ENCODE peak calls at places on chromosome X, in five cellular contexts. J is mesenchymal stem cell, B is H9, Q is neuronal stem cell, M is H1. G is an unnamed sample.

GRCh38 chrX:13419276-13419675 is 99.4 kb upstream of the ATXN3L start:
- DNase-seq in J (no peak), B (no peak), Q (no peak), M (no peak), G (no peak)

GRCh38 chrX:139751053-139751452 is 43.1 kb upstream of the MCF2 start:
- DNase-seq in J (no peak), B (no peak), Q (no peak), M (no peak), G (no peak)

GRCh38 chrX:2261838-2262678 is 238.7 kb downstream of the DHRSX start:
- DNase-seq in J (no peak), B (no peak), Q (no peak), M (no peak), G (no peak)

GRCh38 chrX:43717161-43717560 is 61.1 kb downstream of the MAOA start:
- DNase-seq in J (no peak), B (no peak), Q (no peak), M (no peak), G (peak)

GRCh38 chrX:7372843-7373525 is 225.0 kb upstream of the PUDP start:
- DNase-seq in J (peak), B (no peak), Q (no peak), M (no peak), G (peak)

GRCh38 chrX:153342762-153343558 is 9.0 kb downstream of the ZNF275 start:
- DNase-seq in J (no peak), B (no peak), Q (no peak), M (no peak), G (no peak)

GRCh38 chrX:100647095-100647494 is 3.1 kb downstream of the SRPX2 start:
- DNase-seq in J (peak), B (no peak), Q (no peak), M (no peak), G (no peak)

GRCh38 chrX:136866337-136867095 is 14.0 kb downstream of the RBMX start:
- DNase-seq in J (no peak), B (no peak), Q (no peak), M (no peak), G (no peak)

GRCh38 chrX:69014200-69014599 is 151.1 kb downstream of the PJA1 start:
- DNase-seq in J (peak), B (no peak), Q (no peak), M (no peak), G (no peak)

GRCh38 chrX:71440401-71440800 is 74.2 kb downstream of the TAF1 start:
- DNase-seq in J (no peak), B (no peak), Q (no peak), M (no peak), G (no peak)

GRCh38 chrX:42415636-42416035 is 362.3 kb downstream of the PPP1R2C start:
- DNase-seq in J (no peak), B (no peak), Q (no peak), M (no peak), G (no peak)

GRCh38 chrX:118352566-118352965 is 6.7 kb downstream of the WDR44 start:
- DNase-seq in J (no peak), B (no peak), Q (no peak), M (no peak), G (no peak)

GRCh38 chrX:118839334-118839958 is 15.8 kb downstream of the ZCCHC12 start:
- DNase-seq in J (peak), B (peak), Q (peak), M (peak), G (no peak)

GRCh38 chrX:94662665-94663064 is 988.7 kb downstream of the FAM133A start:
- DNase-seq in J (no peak), B (no peak), Q (no peak), M (no peak), G (peak)

GRCh38 chrX:124209792-124210576 is 122.5 kb upstream of the TEX13D start:
- DNase-seq in J (no peak), B (no peak), Q (no peak), M (no peak), G (no peak)

GRCh38 chrX:134604701-134605271 is 53.5 kb downstream of the PLAC1 start:
- DNase-seq in J (peak), B (no peak), Q (no peak), M (no peak), G (no peak)

GRCh38 chrX:45669715-45670360 is 469.2 kb upstream of the DIPK2B start:
- DNase-seq in J (peak), B (no peak), Q (no peak), M (no peak), G (no peak)

GRCh38 chrX:115367455-115367854 is 77.9 kb downstream of the LUZP4 start:
- DNase-seq in J (peak), B (no peak), Q (no peak), M (no peak), G (no peak)

GRCh38 chrX:37717708-37718107 is 32.1 kb downstream of the XK start:
- DNase-seq in J (no peak), B (no peak), Q (no peak), M (no peak), G (no peak)

GRCh38 chrX:21813612-21814368 is 25.6 kb upstream of the MBTPS2 start:
- DNase-seq in J (no peak), B (no peak), Q (no peak), M (no peak), G (no peak)

GRCh38 chrX:40158036-40158706 is 60.4 kb upstream of the BCOR start:
- DNase-seq in J (peak), B (peak), Q (no peak), M (peak), G (no peak)

GRCh38 chrX:13756381-13756780 is 21.8 kb downstream of the OFD1 start:
- DNase-seq in J (no peak), B (no peak), Q (no peak), M (no peak), G (no peak)

GRCh38 chrX:98068210-98068609 is 1184.5 kb downstream of the RPA4 start:
- DNase-seq in J (no peak), B (no peak), Q (peak), M (no peak), G (no peak)

GRCh38 chrX:47843363-47843762 is 6.7 kb downstream of the ZNF81 start:
- DNase-seq in J (peak), B (no peak), Q (no peak), M (no peak), G (no peak)
- H2AK5ac ChIP-seq in J (no peak), B (no peak), Q (no peak), M (no peak), G (no peak)

GRCh38 chrX:34654939-34655338 is 2.1 kb downstream of the TMEM47 start:
- DNase-seq in J (peak), B (no peak), Q (no peak), M (no peak), G (no peak)

GRCh38 chrX:34656842-34657780 is at the start of gene TMEM47:
- DNase-seq in J (peak), B (peak), Q (peak), M (peak), G (peak)

GRCh38 chrX:34653811-34654210 is 3.3 kb downstream of the TMEM47 start:
- DNase-seq in J (peak), B (no peak), Q (peak), M (no peak), G (no peak)

GRCh38 chrX:34656467-34656841 is 631 bp downstream of the TMEM47 start:
- DNase-seq in J (peak), B (peak), Q (no peak), M (no peak), G (no peak)

DNA sequence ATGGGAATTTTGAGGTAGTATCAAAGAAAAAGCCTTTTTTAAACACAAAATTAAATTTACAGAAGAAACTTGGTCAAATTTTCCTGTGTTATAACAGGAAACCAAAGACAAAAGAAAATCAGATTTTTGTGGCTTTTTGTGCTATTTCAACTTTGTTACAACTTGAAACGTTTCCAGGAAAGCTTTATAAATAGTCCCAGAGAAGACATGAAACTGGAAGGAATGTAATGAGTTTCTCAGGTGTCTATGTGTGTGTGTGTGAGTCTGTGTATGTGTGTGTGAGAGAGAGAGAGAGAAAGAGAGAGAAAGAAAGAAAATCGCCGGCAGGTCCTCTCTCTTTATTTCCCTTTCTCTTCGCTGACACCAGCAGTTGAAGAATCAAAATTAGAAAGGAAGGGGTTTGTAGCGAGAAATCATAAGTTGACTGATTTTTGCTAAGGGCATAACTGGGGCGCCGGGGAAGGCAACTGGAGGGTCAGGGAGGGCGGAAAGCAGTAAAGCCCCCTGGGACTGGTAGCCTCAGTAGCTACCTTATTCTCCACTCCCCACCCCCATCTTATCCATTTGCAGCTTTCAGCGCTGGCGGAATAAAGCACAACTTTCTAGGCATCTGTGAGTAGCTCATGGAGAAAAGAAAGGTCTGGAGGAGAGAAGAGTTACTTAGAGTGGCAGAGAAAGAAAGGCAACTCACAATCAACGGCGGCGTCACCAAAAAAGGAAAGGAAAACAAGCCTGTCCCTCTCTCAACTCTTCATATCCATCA is 1.4 kb downstream of the TMEM47 start:
- DNase-seq in J (peak), B (no peak), Q (no peak), M (no peak), G (no peak)
- H3K27ac ChIP-seq in J (peak), B (no peak), Q (peak), M (no peak), G (no peak)

GRCh38 chrX:1185556-1185955 is 26.9 kb downstream of the CRLF2 start:
- DNase-seq in J (no peak), B (peak), Q (no peak), M (peak), G (no peak)
- H2BK12ac ChIP-seq in J (no peak), B (no peak), Q (no peak), M (no peak), G (no peak)

GRCh38 chrX:145630081-145630480 is 187.5 kb upstream of the SLITRK2 start:
- DNase-seq in J (no peak), B (no peak), Q (no peak), M (no peak), G (no peak)

GRCh38 chrX:145630806-145631435 is 186.7 kb upstream of the SLITRK2 start:
- DNase-seq in J (no peak), B (no peak), Q (no peak), M (no peak), G (no peak)

DNA sequence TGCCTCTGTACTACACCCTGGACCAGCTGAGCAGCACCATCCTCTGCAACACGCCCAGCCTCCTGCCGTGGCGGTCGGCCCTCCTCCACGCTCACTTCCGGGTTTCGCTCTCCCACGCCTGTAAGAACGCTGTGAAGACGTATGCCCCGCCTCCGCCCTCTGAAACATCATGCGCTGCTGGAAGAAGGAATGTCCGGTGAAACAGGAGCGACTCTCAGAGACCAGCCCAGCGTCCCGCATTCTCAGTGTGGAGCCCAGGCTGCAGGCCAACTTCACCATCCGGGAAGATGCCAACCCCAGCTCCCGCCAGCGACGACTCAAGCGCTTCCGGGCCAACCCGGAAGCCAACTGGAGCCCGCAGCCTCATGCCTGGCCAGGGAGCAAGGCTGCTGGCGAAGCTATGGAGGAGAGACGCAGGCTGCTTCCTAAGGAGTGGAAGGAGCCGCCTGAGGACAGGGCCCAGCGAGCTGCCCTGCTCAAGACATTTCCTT is 186.1 kb upstream of the SLITRK2 start:
- DNase-seq in J (no peak), B (no peak), Q (no peak), M (no peak), G (no peak)
- H2AK5ac ChIP-seq in J (no peak), B (no peak), Q (no peak), M (no peak), G (no peak)

GRCh38 chrX:149830192-149830873 is 48.6 kb downstream of the MAGEA9 start:
- DNase-seq in J (peak), B (peak), Q (peak), M (peak), G (no peak)
- H3K27ac ChIP-seq in J (peak), B (peak), Q (peak), M (peak), G (peak)

GRCh38 chrX:120236676-120237460 is 13.7 kb upstream of the ZBTB33 start:
- DNase-seq in J (no peak), B (no peak), Q (no peak), M (no peak), G (no peak)
- H2BK12ac ChIP-seq in J (no peak), B (no peak), Q (no peak), M (no peak), G (no peak)

GRCh38 chrX:103372886-103373285 is 3.5 kb upstream of the BEX3 start:
- DNase-seq in J (no peak), B (no peak), Q (no peak), M (no peak), G (no peak)

GRCh38 chrX:103369479-103369878 is 6.9 kb upstream of the BEX3 start:
- DNase-seq in J (no peak), B (no peak), Q (no peak), M (no peak), G (no peak)

GRCh38 chrX:103362504-103362903 is 6.2 kb downstream of the TCEAL9 start:
- DNase-seq in J (peak), B (no peak), Q (no peak), M (no peak), G (peak)

GRCh38 chrX:103363046-103363445 is 6.7 kb downstream of the TCEAL9 start:
- DNase-seq in J (no peak), B (no peak), Q (no peak), M (no peak), G (no peak)

DNA sequence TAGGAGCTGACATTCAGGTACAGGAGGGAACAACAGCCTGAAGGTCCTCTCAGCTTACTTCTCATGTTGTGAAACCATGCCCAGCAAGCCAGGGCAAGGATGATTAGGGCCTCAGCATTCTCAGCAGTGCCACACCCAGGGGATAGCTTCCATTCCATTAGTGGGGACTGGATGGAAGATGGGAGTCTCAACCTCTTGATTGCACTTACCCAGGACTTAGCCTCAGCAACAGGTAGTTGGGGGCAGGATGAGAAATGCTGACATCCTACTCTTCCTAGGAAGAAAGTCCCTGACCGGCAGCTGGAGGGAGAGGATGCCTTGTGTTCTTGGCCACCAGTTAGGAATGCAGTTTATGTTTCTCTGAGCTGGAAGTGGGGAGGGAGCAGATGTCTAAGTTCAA is 8.8 kb upstream of the BEX3 start:
- DNase-seq in J (peak), B (no peak), Q (no peak), M (no peak), G (peak)
- H2AK5ac ChIP-seq in J (no peak), B (no peak), Q (no peak), M (no peak), G (no peak)

G was measured in trophoblast cell.